ENCODE peak calls at places on chromosomes 11 and 22, in four cellular contexts. One of them, this sample, is unnamed.
A peak's percentile ranks its signal among the peaks of the same experiment; 100 is the strongest.

GRCh38 chr22:44379817-44380560 is 67.2 kb upstream of the SHISAL1 start:
- DNase-seq in A549: no peak
- DNase-seq in GM12878: no peak
- DNase-seq in HepG2: no peak
- DNase-seq in this sample: no peak

GRCh38 chr11:16982809-16983208 is 31.4 kb downstream of the PLEKHA7 start:
- DNase-seq in GM12878: no peak
- DNase-seq in A549: no peak
- DNase-seq in HepG2: no peak
- DNase-seq in this sample: no peak

GRCh38 chr11:78168539-78169477 is 19.6 kb downstream of the KCTD21 start:
- DNase-seq in GM12878: no peak
- DNase-seq in A549: no peak
- DNase-seq in HepG2: peak; percentile 64
- DNase-seq in this sample: peak; percentile 88

GRCh38 chr11:92834296-92835020 is 135.0 kb upstream of the MTNR1B start:
- DNase-seq in HepG2: no peak
- DNase-seq in GM12878: no peak
- DNase-seq in A549: no peak
- DNase-seq in this sample: no peak

GRCh38 chr11:35145249-35145648 is 6.3 kb downstream of the CD44 start:
- DNase-seq in GM12878: peak; percentile 86
- DNase-seq in A549: no peak
- DNase-seq in HepG2: no peak
- DNase-seq in this sample: peak; percentile 60

GRCh38 chr11:70456921-70457532 is 58.7 kb downstream of the CTTN start:
- DNase-seq in GM12878: no peak
- DNase-seq in A549: no peak
- DNase-seq in HepG2: peak; percentile 22
- DNase-seq in this sample: peak; percentile 31

GRCh38 chr11:32821917-32822560 is 7.7 kb upstream of the PRRG4 start:
- DNase-seq in HepG2: no peak
- DNase-seq in GM12878: no peak
- DNase-seq in A549: no peak
- DNase-seq in this sample: no peak

GRCh38 chr11:118088531-118088930 is 1.8 kb upstream of the SMIM35 start:
- DNase-seq in GM12878: no peak
- DNase-seq in HepG2: peak; percentile 25
- DNase-seq in A549: no peak
- DNase-seq in this sample: no peak

GRCh38 chr11:235180-235997 is 753 bp downstream of the SIRT3 start:
- DNase-seq in HepG2: no peak
- DNase-seq in A549: no peak
- DNase-seq in GM12878: no peak
- DNase-seq in this sample: peak; percentile 32

GRCh38 chr22:36027579-36027959 is 1.1 kb downstream of the RBFOX2 start:
- DNase-seq in GM12878: no peak
- DNase-seq in HepG2: no peak
- DNase-seq in A549: peak; percentile 13
- DNase-seq in this sample: no peak

GRCh38 chr11:37141707-37142106 is 543.7 kb upstream of the RAG2 start:
- DNase-seq in GM12878: no peak
- DNase-seq in A549: no peak
- DNase-seq in HepG2: no peak
- DNase-seq in this sample: no peak

GRCh38 chr11:9754041-9754471 is 90.2 kb downstream of the SWAP70 start:
- DNase-seq in HepG2: no peak
- DNase-seq in GM12878: no peak
- DNase-seq in A549: no peak
- DNase-seq in this sample: no peak

GRCh38 chr11:9753031-9753430 is 89.2 kb downstream of the SWAP70 start:
- DNase-seq in A549: no peak
- DNase-seq in GM12878: no peak
- DNase-seq in HepG2: peak; percentile 32
- DNase-seq in this sample: peak; percentile 83

GRCh38 chr11:9755561-9755960 is 91.7 kb downstream of the SWAP70 start:
- DNase-seq in A549: no peak
- DNase-seq in HepG2: no peak
- DNase-seq in GM12878: no peak
- DNase-seq in this sample: peak; percentile 89

GRCh38 chr11:9750551-9750950 is 86.7 kb downstream of the SWAP70 start:
- DNase-seq in A549: no peak
- DNase-seq in HepG2: no peak
- DNase-seq in GM12878: no peak
- DNase-seq in this sample: no peak

DNA sequence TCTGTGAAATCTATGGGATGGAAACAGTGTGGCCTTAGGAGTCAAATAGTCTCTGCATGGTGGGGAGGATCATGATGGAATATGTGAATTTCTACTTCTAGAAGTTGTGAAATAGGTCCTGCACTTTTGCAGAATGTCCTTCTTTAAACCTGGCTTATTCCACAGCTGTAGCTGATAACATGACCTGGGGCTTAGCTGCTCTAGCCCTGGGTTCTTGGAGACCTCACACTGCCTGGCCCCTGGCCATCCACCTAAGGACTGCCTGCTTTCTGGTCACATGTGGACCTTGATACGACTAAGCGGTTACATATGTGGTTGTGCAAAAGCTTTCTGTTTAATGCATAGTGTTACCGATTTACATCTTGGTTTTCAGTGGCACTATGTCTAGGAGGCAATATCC is 88.2 kb downstream of the SWAP70 start:
- DNase-seq in A549: no peak
- DNase-seq in HepG2: peak; percentile 21
- DNase-seq in GM12878: no peak
- DNase-seq in this sample: peak; percentile 48
- TF ChIP-seq SMC3 in A549: no peak
- TF ChIP-seq SMC3 in HepG2: no peak
- TF ChIP-seq SMC3 in GM12878: no peak
- TF ChIP-seq SMC3 in this sample: no peak

DNA sequence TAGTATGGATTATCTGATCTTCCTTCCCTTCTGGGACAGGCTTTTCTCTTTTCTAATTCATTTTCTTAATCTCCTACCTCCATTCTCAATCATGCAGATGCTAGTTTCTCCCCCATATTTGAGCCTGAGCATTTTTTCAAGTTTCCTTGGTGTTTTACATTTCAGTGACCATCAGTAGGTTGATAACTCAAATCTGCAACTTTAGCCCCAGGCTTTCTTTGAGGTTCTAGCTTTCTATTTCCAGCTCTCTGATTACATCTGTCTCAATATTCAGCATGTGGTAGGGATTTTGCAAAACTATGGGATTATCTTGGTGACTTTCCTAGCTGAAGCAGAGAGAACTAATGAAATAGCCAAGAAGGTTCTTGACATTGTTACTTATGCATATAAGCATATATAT is 67.8 kb downstream of the ARHGEF12 start:
- DNase-seq in GM12878: no peak
- DNase-seq in A549: no peak
- DNase-seq in HepG2: no peak
- DNase-seq in this sample: no peak
- TF ChIP-seq BHLHE40 in GM12878: no peak
- TF ChIP-seq BHLHE40 in A549: no peak
- TF ChIP-seq BHLHE40 in HepG2: no peak
- TF ChIP-seq BHLHE40 in this sample: no peak

GRCh38 chr11:126898802-126899201 is 101.8 kb downstream of the KIRREL3 start:
- DNase-seq in A549: no peak
- DNase-seq in GM12878: no peak
- DNase-seq in HepG2: no peak
- DNase-seq in this sample: no peak
- TF ChIP-seq USF2 in A549: no peak
- TF ChIP-seq USF2 in GM12878: no peak
- TF ChIP-seq USF2 in HepG2: no peak
- TF ChIP-seq USF2 in this sample: no peak

DNA sequence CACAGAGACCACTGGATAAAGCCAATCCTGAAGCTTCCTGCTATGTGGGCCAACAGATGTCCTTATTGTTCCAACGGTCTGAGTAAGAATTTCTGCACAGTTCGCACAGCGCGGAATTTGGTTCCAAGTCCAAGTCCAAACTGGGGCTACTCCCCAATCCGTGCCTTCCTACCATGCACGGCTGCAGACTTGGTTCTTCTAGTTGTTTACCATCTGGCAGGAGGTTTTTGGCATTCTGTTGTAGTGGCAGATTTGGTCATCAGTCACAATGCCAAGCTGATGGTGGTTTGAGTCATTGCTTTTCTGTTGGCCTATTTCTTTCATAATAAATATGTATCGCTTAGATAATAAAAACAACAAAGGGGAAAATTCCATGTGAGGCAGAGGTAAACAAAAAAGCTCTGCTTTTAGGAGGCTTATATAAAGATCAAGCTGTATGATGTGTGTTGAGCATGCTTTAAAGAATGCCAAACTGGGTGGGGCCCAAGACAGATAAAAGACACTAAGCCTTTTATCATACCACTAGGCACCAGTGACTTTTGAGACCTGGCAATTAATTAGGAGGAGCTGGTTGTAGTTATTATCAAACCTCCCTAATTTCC is 52.5 kb upstream of the SYN3 start:
- DNase-seq in GM12878: no peak
- DNase-seq in HepG2: no peak
- DNase-seq in A549: no peak
- DNase-seq in this sample: no peak
- TF ChIP-seq SMC3 in GM12878: no peak
- TF ChIP-seq SMC3 in HepG2: no peak
- TF ChIP-seq SMC3 in A549: no peak
- TF ChIP-seq SMC3 in this sample: no peak

GRCh38 chr11:129143335-129143734 is 48.8 kb downstream of the ARHGAP32 start:
- DNase-seq in GM12878: no peak
- DNase-seq in A549: peak; percentile 52
- DNase-seq in HepG2: peak; percentile 97
- DNase-seq in this sample: peak; percentile 99

GRCh38 chr11:129145276-129145675 is 46.8 kb downstream of the ARHGAP32 start:
- DNase-seq in HepG2: no peak
- DNase-seq in GM12878: no peak
- DNase-seq in A549: no peak
- DNase-seq in this sample: no peak

GRCh38 chr11:129146196-129146595 is 45.9 kb downstream of the ARHGAP32 start:
- DNase-seq in GM12878: no peak
- DNase-seq in HepG2: no peak
- DNase-seq in A549: no peak
- DNase-seq in this sample: peak; percentile 64

GRCh38 chr11:129144256-129144655 is 47.9 kb downstream of the ARHGAP32 start:
- DNase-seq in A549: no peak
- DNase-seq in GM12878: no peak
- DNase-seq in HepG2: no peak
- DNase-seq in this sample: no peak

DNA sequence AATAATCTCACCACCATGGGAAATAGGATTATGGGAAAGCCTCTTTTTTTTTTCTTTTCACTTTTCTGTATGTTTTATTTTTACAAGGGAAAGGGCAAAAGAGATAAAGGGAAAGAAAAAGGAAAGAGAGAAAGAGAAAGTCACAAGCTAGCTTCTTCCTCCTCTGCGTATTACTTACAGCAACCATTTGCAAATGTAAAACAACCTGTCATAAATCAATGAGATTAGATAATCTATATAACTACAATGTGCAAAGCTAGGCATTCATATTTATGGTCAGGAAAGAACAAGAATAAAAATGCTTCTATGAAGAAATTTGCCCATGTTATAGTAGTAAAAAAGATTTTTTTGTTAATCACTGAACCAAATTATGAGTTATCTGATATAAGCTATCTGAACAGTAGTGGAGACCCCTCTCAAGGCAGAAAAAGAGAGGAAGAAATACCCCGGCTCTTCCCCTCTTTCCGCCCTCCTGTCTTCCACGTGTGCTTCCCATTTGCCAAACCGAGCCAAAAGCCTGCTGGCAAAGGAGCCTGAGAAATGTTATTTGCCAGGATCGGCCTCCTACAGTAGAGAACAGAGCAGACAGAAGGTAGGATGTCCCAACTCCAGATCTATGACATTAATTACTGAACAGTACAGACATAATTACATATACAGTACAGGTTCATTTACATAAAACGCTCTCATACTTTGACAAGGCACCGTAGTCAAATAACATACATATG is 50.2 kb downstream of the ARHGAP32 start:
- DNase-seq in A549: no peak
- DNase-seq in GM12878: no peak
- DNase-seq in HepG2: no peak
- DNase-seq in this sample: no peak
- TF ChIP-seq BHLHE40 in A549: no peak
- TF ChIP-seq BHLHE40 in GM12878: no peak
- TF ChIP-seq BHLHE40 in HepG2: no peak
- TF ChIP-seq BHLHE40 in this sample: no peak

GRCh38 chr11:8650401-8650990 is 32.0 kb downstream of the TRIM66 start:
- DNase-seq in HepG2: no peak
- DNase-seq in A549: no peak
- DNase-seq in GM12878: no peak
- DNase-seq in this sample: peak; percentile 44

GRCh38 chr11:8656291-8656690 is 26.2 kb downstream of the TRIM66 start:
- DNase-seq in HepG2: no peak
- DNase-seq in A549: no peak
- DNase-seq in GM12878: no peak
- DNase-seq in this sample: no peak

GRCh38 chr11:8654503-8654902 is 28.0 kb downstream of the TRIM66 start:
- DNase-seq in GM12878: no peak
- DNase-seq in A549: no peak
- DNase-seq in HepG2: no peak
- DNase-seq in this sample: peak; percentile 34

GRCh38 chr11:8649361-8649760 is 33.1 kb downstream of the TRIM66 start:
- DNase-seq in A549: no peak
- DNase-seq in GM12878: no peak
- DNase-seq in HepG2: no peak
- DNase-seq in this sample: peak; percentile 68

DNA sequence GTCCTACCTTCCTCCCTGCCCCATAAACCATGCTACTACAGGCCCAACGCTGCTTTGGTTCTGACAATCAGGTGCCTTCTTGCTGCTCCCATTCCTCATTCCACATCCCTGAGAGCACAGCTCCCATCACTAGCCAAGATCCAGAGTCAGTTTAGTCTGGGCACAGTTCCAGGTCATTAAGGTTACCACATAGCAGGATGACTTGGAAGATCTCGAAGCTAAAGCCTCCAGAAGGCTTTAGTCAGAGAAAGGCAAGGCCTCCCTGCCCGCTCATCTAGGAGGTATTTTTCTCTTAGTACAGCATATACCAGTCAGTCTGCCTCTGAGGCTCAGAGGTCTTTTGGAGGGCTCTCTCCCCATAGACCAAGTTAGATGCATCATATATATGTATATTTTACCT is 30.3 kb downstream of the TRIM66 start:
- DNase-seq in HepG2: no peak
- DNase-seq in GM12878: no peak
- DNase-seq in A549: no peak
- DNase-seq in this sample: peak; percentile 99
- TF ChIP-seq USF2 in HepG2: no peak
- TF ChIP-seq USF2 in GM12878: no peak
- TF ChIP-seq USF2 in A549: no peak
- TF ChIP-seq USF2 in this sample: no peak

GRCh38 chr11:121274332-121274991 is 18.1 kb upstream of the SC5D start:
- DNase-seq in GM12878: no peak
- DNase-seq in A549: no peak
- DNase-seq in HepG2: no peak
- DNase-seq in this sample: no peak
- TF ChIP-seq SMC3 in GM12878: no peak
- TF ChIP-seq SMC3 in A549: no peak
- TF ChIP-seq SMC3 in HepG2: no peak
- TF ChIP-seq SMC3 in this sample: no peak